ENCODE peak calls at places on chromosomes 1 and 21, in four cellular contexts. X is gastrocnemius medialis, I is smooth muscle cell of the brain vasculature, B is hypothalamus. Y is an unnamed sample.
A peak's percentile ranks its signal among the peaks of the same experiment; 100 is the strongest.

GRCh38 chr1:99441234-99442095 is 177.2 kb downstream of the PLPPR4 start:
- DNase-seq in X (no peak), I (no peak), B (no peak), Y (no peak)

GRCh38 chr1:247421074-247421473 is 5.1 kb downstream of the NLRP3 start:
- DNase-seq in I (no peak), X (no peak), B (no peak), Y (no peak)

GRCh38 chr1:180515857-180516388 is 13.5 kb upstream of the ACBD6 start:
- DNase-seq in X (peak; percentile 41), B (peak; percentile 40), I (peak; percentile 70), Y (peak; percentile 57)

GRCh38 chr1:234734864-234735263 is 124.9 kb upstream of the IRF2BP2 start:
- DNase-seq in B (no peak), X (no peak), I (no peak), Y (no peak)

GRCh38 chr1:5953386-5953785 is 38.8 kb downstream of the NPHP4 start:
- DNase-seq in I (no peak), B (no peak), X (no peak), Y (no peak)

GRCh38 chr1:228983661-228984060 is 248.4 kb downstream of the RHOU start:
- DNase-seq in B (no peak), X (no peak), I (no peak), Y (no peak)

GRCh38 chr1:172547071-172547470 is 14.1 kb downstream of the SUCO start:
- DNase-seq in X (no peak), B (no peak), I (no peak), Y (no peak)

GRCh38 chr21:46029201-46029924 is 47.8 kb downstream of the COL6A1 start:
- DNase-seq in B (no peak), X (no peak), I (no peak), Y (no peak)

GRCh38 chr1:39635205-39635870 is 4.1 kb downstream of the HEYL start:
- DNase-seq in I (no peak), B (no peak), X (no peak), Y (no peak)

GRCh38 chr1:222240536-222241181 is 307.2 kb downstream of the HHIPL2 start:
- DNase-seq in X (no peak), B (no peak), I (no peak), Y (no peak)

GRCh38 chr1:218390625-218391024 is 45.5 kb downstream of the TGFB2 start:
- DNase-seq in B (no peak), I (no peak), X (no peak), Y (no peak)

GRCh38 chr1:225554216-225554812 is 98.6 kb downstream of the ENAH start:
- DNase-seq in I (peak; percentile 32), B (no peak), X (no peak), Y (no peak)

GRCh38 chr1:43348809-43349593 is 9.8 kb upstream of the CDC20 start:
- DNase-seq in X (peak; percentile 78), I (no peak), B (peak; percentile 69), Y (no peak)

GRCh38 chr21:46667735-46668380 is 32.4 kb downstream of the PRMT2 start:
- DNase-seq in B (no peak), X (no peak), I (no peak), Y (no peak)

GRCh38 chr1:47388548-47389238 is 27.4 kb upstream of the FOXE3 start:
- DNase-seq in B (peak; percentile 9), X (peak; percentile 29), I (peak; percentile 29), Y (peak; percentile 14)

GRCh38 chr1:205925730-205926129 is 17.5 kb downstream of the SLC26A9 start:
- DNase-seq in B (no peak), I (no peak), X (no peak), Y (no peak)

GRCh38 chr1:50820545-50820944 is 139.5 kb downstream of the FAF1 start:
- DNase-seq in X (no peak), B (no peak), I (no peak), Y (no peak)

GRCh38 chr1:176643536-176643935 is 180.6 kb downstream of the PAPPA2 start:
- DNase-seq in I (no peak), X (no peak), B (no peak), Y (no peak)

GRCh38 chr1:61951731-61952585 is 209.7 kb downstream of the PATJ start:
- DNase-seq in X (no peak), B (no peak), I (no peak), Y (no peak)

GRCh38 chr1:157369808-157370521 is 182.3 kb downstream of the FCRL5 start:
- DNase-seq in I (peak; percentile 32), X (no peak), B (no peak), Y (peak; percentile 25)

GRCh38 chr1:25492323-25492722 is 51.1 kb upstream of the LDLRAP1 start:
- DNase-seq in X (no peak), B (no peak), I (no peak), Y (no peak)

GRCh38 chr1:30471307-30471706 is 252.1 kb downstream of the MATN1 start:
- DNase-seq in X (no peak), B (no peak), I (no peak), Y (no peak)

GRCh38 chr21:28298251-28298672 is 694.4 kb downstream of the LTN1 start:
- DNase-seq in B (no peak), I (no peak), X (no peak), Y (no peak)

GRCh38 chr21:34839070-34839820 is 170.5 kb downstream of the CLIC6 start:
- DNase-seq in I (no peak), X (no peak), B (no peak), Y (no peak)